ENCODE peak calls at places on chromosomes 16 and 17, in six cellular contexts. P, D, A, M, X and K are unnamed samples.

GRCh38 chr17:81371910-81372760 is 23.1 kb upstream of the BAHCC1 start:
- DNase-seq in M (no peak), A (peak; percentile 79), D (no peak), P (peak; percentile 48), X (no peak), K (peak; percentile 69)

GRCh38 chr17:21017861-21018260 is 24.9 kb downstream of the USP22 start:
- DNase-seq in A (no peak), P (no peak), X (no peak), D (no peak), M (no peak), K (no peak)

GRCh38 chr17:68290268-68290954 is 516 bp downstream of the SLC16A6 start:
- DNase-seq in X (no peak), P (no peak), D (no peak), M (no peak), A (peak; percentile 65), K (peak; percentile 36)

GRCh38 chr17:64950871-64951270 is 31.6 kb upstream of the LRRC37A3 start:
- DNase-seq in M (no peak), X (no peak), A (no peak), P (peak; percentile 31), D (no peak), K (no peak)

GRCh38 chr16:23491490-23492391 is 18.6 kb downstream of the GGA2 start:
- DNase-seq in A (no peak), D (no peak), X (peak; percentile 12), P (peak; percentile 16), M (no peak), K (no peak)

GRCh38 chr17:30580916-30581315 is 103.7 kb downstream of the GOSR1 start:
- DNase-seq in D (no peak), P (no peak), X (no peak), A (no peak), M (no peak), K (no peak)

GRCh38 chr17:81722184-81723120 is 10.4 kb downstream of the SLC25A10 start:
- DNase-seq in X (no peak), P (no peak), M (no peak), A (no peak), D (no peak), K (no peak)

GRCh38 chr17:34542700-34543336 is 36.6 kb upstream of the TMEM132E start:
- DNase-seq in X (peak; percentile 14), M (peak; percentile 64), A (peak; percentile 68), D (no peak), P (no peak), K (peak; percentile 15)

GRCh38 chr16:84730406-84731106 is 30.8 kb downstream of the USP10 start:
- DNase-seq in M (no peak), X (peak; percentile 77), A (no peak), P (peak; percentile 97), D (no peak), K (peak; percentile 94)

GRCh38 chr16:54194008-54194731 is 92.4 kb downstream of the IRX3 start:
- DNase-seq in M (peak; percentile 18), D (no peak), X (no peak), A (peak; percentile 49), P (no peak), K (no peak)

GRCh38 chr16:71792176-71792575 is 16.5 kb downstream of the AP1G1 start:
- DNase-seq in P (no peak), D (no peak), X (no peak), M (no peak), A (no peak), K (no peak)

GRCh38 chr17:47621293-47622178 is 28.2 kb upstream of the KPNB1 start:
- DNase-seq in X (peak; percentile 70), D (peak; percentile 41), A (peak; percentile 90), P (peak; percentile 91), M (peak; percentile 38), K (peak; percentile 91)

GRCh38 chr17:48505788-48506187 is 25.0 kb downstream of the HOXB1 start:
- DNase-seq in X (peak; percentile 74), D (no peak), P (peak; percentile 89), A (no peak), M (no peak), K (peak; percentile 98)

GRCh38 chr17:81601525-81602120 is 35.3 kb downstream of the NPLOC4 start:
- DNase-seq in A (peak; percentile 57), M (peak; percentile 55), D (no peak), X (peak; percentile 37), P (peak; percentile 78), K (peak; percentile 81)

GRCh38 chr17:40071720-40072480 is 9.1 kb downstream of the THRA start:
- DNase-seq in A (peak; percentile 28), M (no peak), X (no peak), D (no peak), P (no peak), K (peak; percentile 32)

GRCh38 chr17:48134912-48135480 is 27.4 kb downstream of the SNX11 start:
- DNase-seq in A (peak; percentile 56), X (no peak), D (no peak), M (no peak), P (no peak), K (no peak)

GRCh38 chr16:9843424-9844013 is 338.7 kb downstream of the GRIN2A start:
- DNase-seq in P (no peak), M (no peak), D (no peak), X (no peak), A (no peak), K (no peak)

GRCh38 chr16:27340654-27341053 is 26.9 kb downstream of the IL4R start:
- DNase-seq in A (no peak), D (no peak), P (no peak), M (no peak), X (no peak), K (no peak)

GRCh38 chr17:16251043-16251442 is 34.0 kb downstream of the PIGL start:
- DNase-seq in A (no peak), M (no peak), P (no peak), X (no peak), D (no peak), K (no peak)

GRCh38 chr17:12983986-12984932 is 33.6 kb downstream of the ELAC2 start:
- DNase-seq in D (no peak), X (no peak), A (no peak), P (peak; percentile 96), M (no peak), K (no peak)

GRCh38 chr16:30110661-30111060 is 2.7 kb downstream of the GDPD3 start:
- DNase-seq in P (peak; percentile 21), D (no peak), X (peak; percentile 79), A (no peak), M (no peak), K (no peak)

GRCh38 chr17:76868176-76868668 is at the start of gene MGAT5B:
- DNase-seq in X (peak; percentile 91), A (peak; percentile 95), M (peak; percentile 90), D (peak; percentile 67), P (peak; percentile 76), K (peak; percentile 73)

GRCh38 chr16:79006206-79006605 is 594.3 kb downstream of the MAF start:
- DNase-seq in P (no peak), A (no peak), X (no peak), D (no peak), M (no peak), K (no peak)

GRCh38 chr16:84828322-84828721 is 8.5 kb downstream of the CRISPLD2 start:
- DNase-seq in M (no peak), X (no peak), A (no peak), P (no peak), D (no peak), K (no peak)

GRCh38 chr16:1991135-1991551 is 1.4 kb downstream of the SYNGR3 start:
- DNase-seq in M (no peak), D (no peak), A (no peak), X (no peak), P (no peak), K (no peak)

GRCh38 chr17:46192211-46192483 is 1.1 kb downstream of the KANSL1 start:
- DNase-seq in D (no peak), M (no peak), X (no peak), P (no peak), A (no peak), K (no peak)
- H2BK5ac ChIP-seq in D (peak overlapping the region; percentile 89), M (no peak overlapping the region), X (peak overlapping the region; percentile 80), P (peak overlapping the region; percentile 99), A (peak overlapping the region; percentile 33), K (peak overlapping the region; percentile 99)

DNA sequence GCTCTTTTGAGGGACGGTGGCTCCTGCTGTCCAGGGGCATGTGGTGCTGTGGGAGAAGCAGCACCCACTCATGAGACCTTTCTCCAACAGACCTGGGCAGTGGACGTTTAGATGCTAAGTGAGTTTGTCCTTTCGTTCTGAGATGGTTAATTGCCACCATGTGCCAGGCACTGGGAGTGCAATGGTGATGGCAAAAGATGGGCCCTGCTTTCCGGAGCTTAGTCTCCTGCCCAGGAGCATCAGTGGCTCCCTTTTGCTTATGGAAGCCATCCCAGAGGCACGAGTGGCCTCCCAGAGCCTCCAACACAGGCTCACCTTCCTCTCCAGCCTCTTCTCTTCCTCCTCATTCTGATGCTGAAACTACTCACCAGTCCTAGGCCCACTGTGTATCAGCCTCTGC is 28.4 kb downstream of the CASKIN2 start:
- DNase-seq in M (no peak), A (no peak), P (no peak), X (no peak), D (no peak), K (no peak)
- H4K91ac ChIP-seq in M (no peak overlapping the region), A (no peak overlapping the region), P (no peak overlapping the region), X (no peak overlapping the region), D (no peak overlapping the region), K (no peak overlapping the region)

GRCh38 chr17:7561589-7562207 is at the start of gene SENP3:
- DNase-seq in P (peak; percentile 88), D (no peak), M (peak; percentile 94), X (peak; percentile 86), A (peak; percentile 94), K (peak; percentile 91)
- H3K23ac ChIP-seq in P (peak within 1 kb of the TSS; percentile 39), D (no peak within 1 kb of the TSS), M (peak within 1 kb of the TSS; percentile 81), X (no peak within 1 kb of the TSS), A (no peak within 1 kb of the TSS), K (peak within 1 kb of the TSS; percentile 42)

DNA sequence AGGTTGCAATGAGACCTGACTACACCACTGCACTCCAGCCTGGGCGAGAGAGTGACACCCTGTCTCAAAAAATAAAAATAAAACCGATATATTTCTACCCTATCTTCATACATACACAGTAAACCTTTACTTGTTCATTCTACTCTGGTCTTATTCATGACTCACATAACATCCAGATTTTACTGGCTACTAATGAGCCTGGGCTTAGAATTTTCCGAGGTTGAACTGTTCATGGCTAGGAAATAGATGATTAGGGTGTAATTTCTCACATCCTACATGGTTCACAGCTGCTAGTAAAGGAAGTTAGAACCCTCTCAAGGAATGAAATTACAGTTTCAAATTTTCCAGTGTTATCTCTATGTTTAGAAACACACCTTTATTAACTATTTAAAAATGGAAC is 14.7 kb downstream of the GSPT1 start:
- DNase-seq in A (no peak), X (no peak), D (no peak), P (peak; percentile 18), M (no peak), K (no peak)
- H2BK5ac ChIP-seq in A (no peak overlapping the region), X (no peak overlapping the region), D (no peak overlapping the region), P (no peak overlapping the region), M (no peak overlapping the region), K (no peak overlapping the region)

GRCh38 chr17:49949634-49950033 is 19.4 kb upstream of the DLX4 start:
- DNase-seq in D (no peak), X (no peak), M (no peak), A (no peak), P (no peak), K (no peak)
- H4K91ac ChIP-seq in D (no peak overlapping the region), X (peak overlapping the region; percentile 33), M (no peak overlapping the region), A (no peak overlapping the region), P (no peak overlapping the region), K (no peak overlapping the region)